ENCODE peak calls at places on chromosomes 13 and 19, in five cellular contexts. H is mesendoderm, S is osteoblast, T is pancreas, G is uterus. X is an unnamed sample. For H3K36me3, the result is how much of the 10 kb centered on the place peaks cover.

GRCh38 chr19:19103167-19103566 is 35.1 kb downstream of the TMEM161A start:
- DNase-seq in H (no peak), S (no peak), T (no peak), G (no peak), X (no peak)

GRCh38 chr19:3041756-3042517 is 12.9 kb upstream of the TLE2 start:
- DNase-seq in H (no peak), S (peak), T (no peak), G (peak), X (no peak)

GRCh38 chr19:18523841-18524240 is 2.0 kb upstream of the ELL start:
- DNase-seq in H (peak), S (no peak), T (no peak), G (no peak), X (no peak)

GRCh38 chr19:58305932-58306323 is 751 bp downstream of the ERVK3-1 start:
- DNase-seq in H (no peak), S (no peak), T (no peak), G (no peak), X (no peak)

GRCh38 chr19:6452899-6453298 is 6.7 kb downstream of the SLC25A23 start:
- DNase-seq in H (no peak), S (peak), T (no peak), G (no peak), X (no peak)

GRCh38 chr19:55070755-55071502 is 4.7 kb upstream of the EPS8L1 start:
- DNase-seq in H (no peak), S (peak), T (no peak), G (no peak), X (no peak)

GRCh38 chr19:2039082-2039958 is 11.7 kb downstream of the MKNK2 start:
- DNase-seq in H (no peak), S (peak), T (no peak), G (no peak), X (no peak)

GRCh38 chr13:59409211-59409610 is 754.5 kb downstream of the DIAPH3 start:
- DNase-seq in H (peak), S (no peak), T (peak), G (peak), X (no peak)

GRCh38 chr13:30493670-30494381 is 28.1 kb upstream of the HMGB1 start:
- DNase-seq in H (no peak), S (no peak), T (peak), G (no peak), X (no peak)

GRCh38 chr19:10551698-10552301 is 8.1 kb downstream of the ATG4D start:
- DNase-seq in H (peak), S (peak), T (no peak), G (no peak), X (no peak)

GRCh38 chr13:101785858-101786257 is 333.4 kb downstream of the ITGBL1 start:
- DNase-seq in H (peak), S (no peak), T (no peak), G (no peak), X (peak)

GRCh38 chr19:35300340-35300649 is 8.3 kb downstream of the MAG start:
- DNase-seq in H (no peak), S (peak), T (peak), G (no peak), X (no peak)

GRCh38 chr13:49346460-49346859 is 97.4 kb downstream of the CAB39L start:
- DNase-seq in H (no peak), S (no peak), T (no peak), G (no peak), X (no peak)

GRCh38 chr13:105083986-105084385 is 1451.5 kb downstream of the EFNB2 start:
- DNase-seq in H (no peak), S (no peak), T (no peak), G (no peak), X (no peak)

GRCh38 chr13:38970380-38971051 is 20.1 kb downstream of the STOML3 start:
- DNase-seq in H (peak), S (no peak), T (no peak), G (no peak), X (no peak)

GRCh38 chr13:44448875-44449274 is 75.3 kb downstream of the SERP2 start:
- DNase-seq in H (no peak), S (no peak), T (no peak), G (no peak), X (no peak)

GRCh38 chr19:33785795-33786194 is 10.9 kb upstream of the KCTD15 start:
- DNase-seq in H (no peak), S (peak), T (no peak), G (no peak), X (no peak)

GRCh38 chr19:340620-341385 is 3.8 kb downstream of the MIER2 start:
- DNase-seq in H (no peak), S (peak), T (no peak), G (no peak), X (no peak)

GRCh38 chr13:60109285-60109684 is 54.4 kb downstream of the DIAPH3 start:
- DNase-seq in H (no peak), S (no peak), T (no peak), G (no peak), X (no peak)

GRCh38 chr13:37747071-37747612 is 122.4 kb downstream of the TRPC4 start:
- DNase-seq in H (no peak), S (peak), T (no peak), G (no peak), X (no peak)

GRCh38 chr19:49442354-49442753 is 1.0 kb upstream of the SLC17A7 start:
- DNase-seq in H (no peak), S (peak), T (peak), G (peak), X (no peak)

GRCh38 chr13:30880151-30880551 is 25.9 kb upstream of the MEDAG start:
- DNase-seq in H (no peak), S (no peak), T (no peak), G (no peak), X (no peak)

DNA sequence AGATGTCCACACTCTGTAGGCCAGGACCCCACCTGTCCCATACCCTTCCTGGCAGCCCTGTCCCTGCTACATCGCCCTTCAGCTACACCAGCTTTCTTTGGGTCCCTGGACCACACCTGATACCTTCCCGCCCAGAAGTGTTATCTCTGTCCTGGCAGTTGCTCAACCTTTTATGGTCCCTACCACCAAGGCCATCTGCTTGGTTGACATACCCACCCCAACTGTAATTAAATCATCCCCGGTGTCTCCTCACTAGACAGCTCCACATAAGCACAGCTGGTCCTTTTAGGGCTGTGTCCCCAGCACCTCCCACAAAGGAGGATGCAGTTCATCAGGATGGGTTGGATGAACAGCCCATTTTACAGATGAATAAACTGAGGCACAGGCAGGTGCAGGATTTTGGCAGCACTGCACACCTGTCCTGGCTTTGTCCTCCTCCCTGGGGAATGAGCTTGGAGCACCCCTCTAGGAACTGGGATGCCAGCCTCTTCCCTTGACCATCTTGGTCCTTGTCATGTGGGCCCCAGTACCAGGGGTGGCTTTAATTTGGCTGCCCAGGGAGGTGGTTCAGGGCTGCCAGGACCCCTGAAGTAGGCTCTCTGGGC is 12.9 kb downstream of the NACC1 start:
- DNase-seq in H (no peak), S (no peak), T (no peak), G (no peak), X (no peak)
- H3K36me3 ChIP-seq in H (under half), S (under half), T (under half), G (under half), X (under half)

GRCh38 chr13:98761126-98761978 is 8.9 kb upstream of the SLC15A1 start:
- DNase-seq in H (no peak), S (peak), T (no peak), G (no peak), X (no peak)
- H3K4me3 ChIP-seq in H (no peak), S (peak), T (no peak), G (peak), X (no peak)

DNA sequence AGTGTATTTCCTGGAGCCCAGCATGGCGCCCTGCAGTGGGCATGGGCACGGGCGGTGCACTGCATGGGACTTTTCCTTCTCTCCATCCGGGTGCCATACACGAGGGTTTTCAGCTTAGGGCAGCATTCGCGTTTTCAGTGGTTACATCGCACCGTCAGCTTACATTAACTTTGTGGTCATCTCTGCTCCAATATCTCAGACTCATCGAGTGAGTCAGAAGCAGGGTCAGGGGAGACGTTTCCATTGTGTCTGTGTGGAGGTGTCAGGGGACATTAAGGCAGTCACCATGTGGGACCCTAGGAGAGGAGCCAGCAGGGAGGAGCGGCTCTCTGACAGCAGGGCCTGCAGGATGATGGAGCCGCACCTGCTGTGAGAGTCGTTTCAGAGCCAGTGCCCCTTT is 541.0 kb downstream of the FGF9 start:
- DNase-seq in H (no peak), S (no peak), T (no peak), G (no peak), X (no peak)
- H3K36me3 ChIP-seq in H (under half), S (under half), T (under half), G (under half), X (under half)

GRCh38 chr19:30997222-30997621 is 352.0 kb downstream of the TSHZ3 start:
- DNase-seq in H (no peak), S (no peak), T (no peak), G (no peak), X (no peak)
- H3K4me3 ChIP-seq in H (no peak), S (no peak), T (no peak), G (no peak), X (no peak)

DNA sequence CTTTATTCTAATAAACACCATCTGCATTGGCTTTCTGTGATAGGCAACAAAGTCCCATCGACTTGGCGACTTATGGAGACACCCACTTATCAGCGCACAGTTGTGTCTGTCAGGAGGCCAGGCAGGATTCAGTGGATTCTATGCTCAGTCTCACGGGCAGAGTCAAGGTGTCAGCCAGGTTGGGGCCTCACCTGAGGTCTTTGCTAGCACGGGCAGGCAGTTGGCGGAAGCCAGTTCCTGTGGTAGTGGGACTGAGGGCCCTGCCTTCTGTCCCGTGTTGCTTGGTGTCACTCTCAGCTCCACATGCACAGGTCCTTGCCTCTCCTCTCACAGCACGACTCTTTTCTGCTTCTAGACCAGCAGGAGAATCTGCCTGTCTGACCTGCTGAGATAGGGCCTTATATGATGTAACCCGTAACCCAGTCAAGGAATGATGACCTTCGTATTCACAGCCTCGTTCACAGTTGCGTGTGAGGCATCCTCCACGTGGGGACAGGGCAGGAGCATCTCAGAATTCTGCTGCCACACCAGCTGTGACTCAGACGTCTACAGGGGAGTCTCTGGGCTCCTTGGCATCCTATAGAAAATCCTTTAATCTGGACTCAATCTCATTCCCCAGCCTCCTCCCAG is 10.0 kb downstream of the CUL4A start:
- DNase-seq in H (peak), S (peak), T (no peak), G (no peak), X (no peak)
- H3K36me3 ChIP-seq in H (under half), S (under half), T (under half), G (under half), X (under half)

DNA sequence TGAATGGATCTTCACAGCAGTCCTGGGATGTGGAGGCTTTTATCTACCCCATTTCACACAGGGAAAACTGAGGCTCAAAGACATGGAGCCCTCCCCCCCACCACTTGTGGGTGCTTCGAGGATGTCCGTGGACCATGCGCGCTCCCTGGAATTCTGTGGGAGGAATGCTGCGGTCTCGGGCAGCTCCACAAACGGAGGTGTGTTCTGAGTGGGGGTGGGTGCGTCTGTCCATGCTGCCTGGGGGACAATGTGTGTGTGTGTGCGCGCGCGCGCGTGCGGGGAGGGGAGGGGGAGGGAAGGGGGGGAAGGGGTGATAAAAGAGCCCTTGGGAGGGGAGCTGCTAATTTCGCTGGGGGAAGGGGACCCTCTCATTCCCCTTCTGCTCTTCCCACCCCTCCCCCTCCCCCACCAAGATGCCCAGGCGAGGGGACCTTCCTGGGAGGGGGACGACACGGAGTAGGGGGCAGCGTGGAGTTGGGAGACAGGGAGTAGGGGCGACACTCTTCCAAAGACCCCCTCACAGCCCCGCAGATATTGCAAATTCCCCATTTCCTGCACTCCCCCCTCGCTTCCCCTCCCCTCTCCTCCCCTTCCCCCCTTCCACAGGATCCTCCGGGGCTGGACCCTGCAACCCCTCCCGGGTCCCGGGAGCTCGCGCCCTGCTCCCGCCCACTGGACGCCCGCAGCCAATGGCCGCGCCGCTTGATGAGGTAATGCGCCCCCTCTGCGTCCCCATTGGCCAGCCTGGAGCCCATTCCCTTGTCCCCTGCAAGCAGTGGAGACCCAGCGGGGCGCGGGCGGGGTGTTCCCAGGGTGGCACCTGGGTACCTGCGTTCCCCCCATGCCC is 18.9 kb upstream of the ZNRF4 start:
- DNase-seq in H (peak), S (peak), T (no peak), G (no peak), X (no peak)
- H3K4me3 ChIP-seq in H (peak), S (peak), T (no peak), G (no peak), X (no peak)

GRCh38 chr19:44607049-44607448 is 6.3 kb upstream of the IGSF23 start:
- DNase-seq in H (no peak), S (peak), T (no peak), G (no peak), X (no peak)

GRCh38 chr19:44605547-44605946 is 7.8 kb upstream of the IGSF23 start:
- DNase-seq in H (no peak), S (no peak), T (no peak), G (no peak), X (no peak)

GRCh38 chr19:44607917-44608316 is 5.4 kb upstream of the IGSF23 start:
- DNase-seq in H (no peak), S (no peak), T (no peak), G (no peak), X (no peak)

GRCh38 chr19:44609219-44609618 is 4.1 kb upstream of the IGSF23 start:
- DNase-seq in H (no peak), S (no peak), T (no peak), G (no peak), X (no peak)

GRCh38 chr19:44608391-44608821 is 5.0 kb upstream of the IGSF23 start:
- DNase-seq in H (no peak), S (no peak), T (no peak), G (no peak), X (no peak)
- H3K36me3 ChIP-seq in H (under half), S (under half), T (under half), G (under half), X (under half)

X was measured in right lobe of liver.